ENCODE peak calls at places on chromosomes 4 and X, in six cellular contexts. R, N, M, X, H and Y are unnamed samples. For H3K4me1, the result is how much of the 10 kb centered on the place peaks cover.

GRCh38 chrX:71326394-71326793 is 24.8 kb downstream of the ITGB1BP2 start:
- DNase-seq in R (no peak), N (no peak), M (no peak), X (no peak), H (no peak), Y (no peak)

GRCh38 chrX:110002300-110003166 is at the start of gene TMEM164:
- DNase-seq in R (peak), N (peak), M (peak), X (peak), H (peak), Y (peak)

GRCh38 chrX:12149670-12150407 is 11.6 kb downstream of the FRMPD4 start:
- DNase-seq in R (no peak), N (no peak), M (no peak), X (peak), H (no peak), Y (no peak)

GRCh38 chr4:149176019-149176418 is 639.6 kb downstream of the IQCM start:
- DNase-seq in R (no peak), N (peak), M (no peak), X (no peak), H (no peak), Y (no peak)

GRCh38 chrX:109934434-109934833 is 68.5 kb upstream of the TMEM164 start:
- DNase-seq in R (no peak), N (peak), M (peak), X (no peak), H (no peak), Y (no peak)

GRCh38 chrX:10404435-10404834 is 215.9 kb downstream of the MID1 start:
- DNase-seq in R (no peak), N (peak), M (peak), X (no peak), H (no peak), Y (no peak)

GRCh38 chr4:29277381-29277780 is 1442.8 kb upstream of the PCDH7 start:
- DNase-seq in R (no peak), N (peak), M (peak), X (no peak), H (no peak), Y (no peak)

GRCh38 chr4:141761926-141762325 is 125.5 kb downstream of the IL15 start:
- DNase-seq in R (no peak), N (no peak), M (no peak), X (no peak), H (no peak), Y (no peak)

GRCh38 chr4:175412161-175412560 is 399.9 kb downstream of the GPM6A start:
- DNase-seq in R (no peak), N (peak), M (peak), X (no peak), H (no peak), Y (no peak)

GRCh38 chrX:44997888-44998287 is 124.9 kb downstream of the KDM6A start:
- DNase-seq in R (no peak), N (no peak), M (no peak), X (no peak), H (no peak), Y (no peak)

GRCh38 chrX:93673056-93673868 is at the start of gene NAP1L3:
- DNase-seq in R (peak), N (peak), M (peak), X (peak), H (peak), Y (peak)

GRCh38 chrX:637660-638481 is 7.3 kb downstream of the SHOX start:
- DNase-seq in R (no peak), N (no peak), M (no peak), X (no peak), H (no peak), Y (no peak)

GRCh38 chr4:3387943-3388348 is 53.8 kb upstream of the HGFAC start:
- DNase-seq in R (peak), N (peak), M (peak), X (no peak), H (peak), Y (no peak)

GRCh38 chr4:172707622-172708021 is 461.0 kb upstream of the GALNT7 start:
- DNase-seq in R (no peak), N (no peak), M (no peak), X (no peak), H (no peak), Y (no peak)

GRCh38 chr4:150212485-150212884 is 134.2 kb downstream of the DCLK2 start:
- DNase-seq in R (no peak), N (no peak), M (no peak), X (no peak), H (no peak), Y (no peak)

GRCh38 chr4:32574803-32575202 is 1854.6 kb downstream of the PCDH7 start:
- DNase-seq in R (no peak), N (no peak), M (no peak), X (no peak), H (no peak), Y (no peak)

GRCh38 chr4:53273726-53274125 is 92.1 kb downstream of the SCFD2 start:
- DNase-seq in R (no peak), N (peak), M (peak), X (no peak), H (no peak), Y (no peak)

GRCh38 chrX:21132686-21133393 is 241.4 kb upstream of the CNKSR2 start:
- DNase-seq in R (no peak), N (no peak), M (no peak), X (no peak), H (no peak), Y (no peak)

GRCh38 chr4:17232575-17233253 is 279.2 kb downstream of the QDPR start:
- DNase-seq in R (no peak), N (peak), M (peak), X (no peak), H (peak), Y (peak)

GRCh38 chrX:117610806-117611205 is 505.8 kb downstream of the KLHL13 start:
- DNase-seq in R (no peak), N (no peak), M (no peak), X (no peak), H (peak), Y (no peak)

GRCh38 chr4:1018147-1019020 is 7.0 kb downstream of the FGFRL1 start:
- DNase-seq in R (no peak), N (peak), M (no peak), X (no peak), H (no peak), Y (no peak)

GRCh38 chr4:83197555-83198235 is 83.2 kb upstream of the PLAC8 start:
- DNase-seq in R (no peak), N (no peak), M (no peak), X (no peak), H (no peak), Y (no peak)

GRCh38 chr4:21304061-21304541 is 603.8 kb downstream of the PACRGL start:
- DNase-seq in R (no peak), N (no peak), M (no peak), X (no peak), H (peak), Y (no peak)

GRCh38 chrX:10197597-10198210 is 40.9 kb downstream of the CLCN4 start:
- DNase-seq in R (no peak), N (peak), M (peak), X (no peak), H (no peak), Y (no peak)

GRCh38 chr4:140865253-140865652 is 109.1 kb upstream of the TBC1D9 start:
- DNase-seq in R (no peak), N (no peak), M (no peak), X (no peak), H (no peak), Y (no peak)

GRCh38 chrX:46485897-46486296 is 59.3 kb downstream of the ZNF674 start:
- DNase-seq in R (no peak), N (no peak), M (no peak), X (no peak), H (no peak), Y (peak)

GRCh38 chr4:20418865-20419451 is 167.3 kb downstream of the SLIT2 start:
- DNase-seq in R (no peak), N (peak), M (peak), X (peak), H (no peak), Y (peak)

GRCh38 chrX:8783100-8784098 is 17.8 kb downstream of the FAM9A start:
- DNase-seq in R (no peak), N (peak), M (no peak), X (peak), H (peak), Y (peak)

GRCh38 chrX:40996886-40997530 is 88.2 kb upstream of the USP9X start:
- DNase-seq in R (no peak), N (peak), M (peak), X (peak), H (no peak), Y (peak)

GRCh38 chr4:7398104-7398423 is 36.7 kb downstream of the PSAPL1 start:
- DNase-seq in R (no peak), N (peak), M (peak), X (no peak), H (peak), Y (no peak)

DNA sequence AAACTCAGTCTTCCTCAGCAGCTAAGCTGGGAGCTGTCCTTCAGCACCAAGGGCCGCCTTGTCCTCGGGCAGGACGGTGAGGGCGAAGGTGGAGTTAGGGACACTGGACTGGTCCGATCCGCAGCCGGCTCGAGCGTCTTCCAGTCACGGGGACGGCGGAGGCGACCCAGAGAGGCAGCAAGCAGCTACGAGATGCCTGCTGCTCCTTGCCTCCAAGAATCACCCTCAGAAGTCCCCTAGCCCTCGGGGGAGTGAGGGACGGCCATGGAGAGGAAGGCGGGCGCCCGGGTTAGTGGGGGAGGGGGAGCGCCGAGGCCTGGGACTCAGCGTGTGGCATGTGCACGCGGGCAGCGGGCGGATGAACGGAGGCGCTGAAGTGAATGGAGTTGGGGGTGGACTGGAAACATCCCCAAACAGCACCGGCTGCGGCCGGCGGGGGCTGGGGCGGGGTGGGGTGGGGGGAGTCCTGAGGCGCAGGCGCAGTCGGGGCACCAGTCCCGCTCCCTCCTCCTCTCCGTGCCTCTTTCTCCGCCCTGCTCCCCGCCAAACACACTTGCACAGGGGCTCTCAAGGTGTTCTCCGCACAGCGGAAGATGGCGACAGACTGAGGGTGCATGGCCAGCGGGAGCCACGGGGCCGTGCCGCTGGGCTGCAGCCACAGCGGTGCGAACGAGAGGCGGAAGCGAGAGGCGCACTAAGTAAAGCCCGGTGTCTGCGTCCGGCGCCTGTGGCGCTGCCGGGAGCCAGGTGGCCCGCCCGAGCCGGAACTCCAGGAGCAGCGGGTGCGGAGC is at the start of gene NALF2:
- DNase-seq in R (peak), N (peak), M (peak), X (peak), H (peak), Y (peak)
- H3K4me3 ChIP-seq in R (peak), N (no peak), M (no peak), X (peak), H (no peak), Y (peak)

GRCh38 chr4:47513493-47513892 is 28.4 kb downstream of the ATP10D start:
- DNase-seq in R (no peak), N (no peak), M (no peak), X (no peak), H (no peak), Y (no peak)

GRCh38 chr4:47525154-47525819 is 40.2 kb downstream of the ATP10D start:
- DNase-seq in R (no peak), N (peak), M (peak), X (peak), H (no peak), Y (no peak)

GRCh38 chr4:47519239-47519883 is 34.3 kb downstream of the ATP10D start:
- DNase-seq in R (no peak), N (peak), M (peak), X (no peak), H (no peak), Y (no peak)
- H3K4me1 ChIP-seq in R (under half), N (under half), M (under half), X (under half), H (under half), Y (under half)

DNA sequence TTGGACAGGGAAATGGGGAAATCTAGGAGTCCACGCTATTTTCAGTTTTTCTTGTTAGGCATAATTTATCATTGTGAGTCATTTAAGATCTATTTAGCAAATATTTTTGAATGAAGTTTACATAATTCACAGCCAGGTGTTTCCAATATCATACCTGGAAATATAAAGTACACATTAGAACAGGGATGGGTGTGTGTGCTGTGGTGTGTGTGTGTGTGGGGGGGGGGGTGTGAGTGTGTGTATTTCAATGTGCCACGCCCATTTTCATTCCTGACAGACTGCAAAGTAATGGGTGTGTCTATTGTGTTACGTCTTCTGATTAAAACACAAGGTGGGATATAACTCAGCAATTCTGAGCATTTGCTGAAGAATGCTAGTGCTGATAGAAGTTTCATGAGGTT is 33.2 kb downstream of the ARHGAP10 start:
- DNase-seq in R (no peak), N (peak), M (peak), X (no peak), H (no peak), Y (no peak)
- H3K4me3 ChIP-seq in R (no peak), N (no peak), M (no peak), X (no peak), H (no peak), Y (no peak)

DNA sequence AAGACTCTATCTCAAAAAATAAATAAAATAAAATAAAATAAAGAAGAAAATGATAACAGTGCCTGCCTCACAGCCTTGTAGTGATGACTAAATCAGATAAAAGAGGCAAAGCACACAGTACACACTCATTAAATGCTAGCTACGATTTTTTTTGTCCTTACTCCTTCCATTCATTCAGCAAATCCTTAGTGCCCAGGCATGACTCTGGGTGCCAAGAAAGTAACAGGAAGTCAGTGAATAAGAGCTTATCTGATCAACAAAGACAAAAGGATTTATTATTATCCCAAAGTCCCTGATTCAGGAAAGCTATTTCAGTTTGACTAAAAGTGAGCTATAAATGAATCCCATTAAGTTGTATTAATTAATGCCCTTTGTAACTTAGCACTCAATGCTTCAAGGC is 92.7 kb downstream of the SH3KBP1 start:
- DNase-seq in R (no peak), N (peak), M (no peak), X (no peak), H (no peak), Y (no peak)
- H3K4me1 ChIP-seq in R (under half), N (under half), M (under half), X (under half), H (under half), Y (under half)

GRCh38 chr4:15482346-15482745 is 12.7 kb downstream of the CC2D2A start:
- DNase-seq in R (no peak), N (no peak), M (no peak), X (no peak), H (no peak), Y (no peak)
- H3K4me3 ChIP-seq in R (no peak), N (no peak), M (no peak), X (no peak), H (no peak), Y (no peak)

GRCh38 chr4:153159728-153160221 is 44.5 kb upstream of the TRIM2 start:
- DNase-seq in R (no peak), N (peak), M (peak), X (no peak), H (no peak), Y (no peak)
- H3K4me1 ChIP-seq in R (under half), N (under half), M (under half), X (under half), H (under half), Y (half or more)

GRCh38 chrX:79365591-79365990 is 1.5 kb downstream of the ITM2A start:
- DNase-seq in R (no peak), N (no peak), M (no peak), X (no peak), H (no peak), Y (peak)
- H3K4me3 ChIP-seq in R (no peak), N (no peak), M (no peak), X (no peak), H (no peak), Y (peak)